ENCODE peak calls at places on chromosomes 1 and 21, in six cellular contexts. Y is endodermal cell, C is kidney, V is A673, H is heart right ventricle, F is IMR-90. B is an unnamed sample.

GRCh38 chr1:165886988-165887387 is 59.6 kb downstream of the UCK2 start:
- DNase-seq in C (no peak), F (no peak), V (no peak), Y (no peak), H (no peak), B (no peak)

GRCh38 chr1:59188413-59189213 is 108.3 kb upstream of the FGGY start:
- DNase-seq in C (no peak), Y (no peak), V (no peak), F (no peak), H (no peak), B (no peak)

GRCh38 chr1:30328100-30328370 is 395.4 kb downstream of the MATN1 start:
- DNase-seq in Y (peak; percentile 27), C (no peak), F (no peak), V (no peak), H (no peak), B (no peak)

GRCh38 chr1:24457866-24458265 is 42.3 kb downstream of the NIPAL3 start:
- DNase-seq in V (no peak), C (no peak), F (no peak), H (no peak), Y (peak; percentile 19), B (no peak)

GRCh38 chr1:55310517-55310927 is 95.4 kb upstream of the USP24 start:
- DNase-seq in H (no peak), F (peak; percentile 100), Y (peak; percentile 32), V (peak; percentile 54), C (no peak), B (peak; percentile 97)

GRCh38 chr1:26408604-26409003 is 2.0 kb upstream of the LIN28A start:
- DNase-seq in V (peak; percentile 76), C (peak; percentile 87), H (peak; percentile 72), Y (peak; percentile 97), F (peak; percentile 71), B (peak; percentile 83)

GRCh38 chr1:98403981-98404380 is 257.5 kb upstream of the SNX7 start:
- DNase-seq in V (no peak), C (no peak), Y (no peak), H (no peak), F (no peak), B (no peak)

GRCh38 chr1:19799877-19800804 is at the start of gene TMCO4:
- DNase-seq in C (peak; percentile 89), V (peak; percentile 72), Y (peak; percentile 72), F (peak; percentile 88), H (peak; percentile 56), B (peak; percentile 72)

GRCh38 chr1:156599811-156600210 is 1.5 kb downstream of the GPATCH4 start:
- DNase-seq in V (peak; percentile 41), H (no peak), C (no peak), Y (no peak), F (no peak), B (no peak)

GRCh38 chr1:89575207-89575606 is 50.6 kb downstream of the LRRC8B start:
- DNase-seq in V (no peak), F (no peak), H (no peak), C (no peak), Y (no peak), B (no peak)

GRCh38 chr1:230972855-230973271 is 5.8 kb downstream of the TTC13 start:
- DNase-seq in V (no peak), Y (no peak), H (no peak), C (no peak), F (peak; percentile 13), B (no peak)

GRCh38 chr21:43816611-43817071 is 27.3 kb downstream of the RRP1 start:
- DNase-seq in C (peak; percentile 73), F (no peak), V (no peak), H (no peak), Y (peak; percentile 65), B (no peak)

GRCh38 chr1:31633117-31633516 is 11.6 kb downstream of the PEF1 start:
- DNase-seq in V (peak; percentile 26), H (no peak), C (no peak), F (no peak), Y (peak; percentile 90), B (peak; percentile 18)
- TF ChIP-seq CTCF in V (peak; percentile 54), H (peak; percentile 47), C (no peak), F (peak; percentile 40), Y (peak; percentile 80), B (peak; percentile 49)

GRCh38 chr1:5813480-5813879 is 178.7 kb downstream of the NPHP4 start:
- DNase-seq in C (no peak), Y (no peak), H (no peak), V (no peak), F (no peak), B (no peak)
- H3K4me1 ChIP-seq in C (no peaks in the 10 kb centered on the region), Y (no peaks in the 10 kb centered on the region), H (no peaks in the 10 kb centered on the region), V (no peaks in the 10 kb centered on the region), F (no peaks in the 10 kb centered on the region), B (no peaks in the 10 kb centered on the region)

DNA sequence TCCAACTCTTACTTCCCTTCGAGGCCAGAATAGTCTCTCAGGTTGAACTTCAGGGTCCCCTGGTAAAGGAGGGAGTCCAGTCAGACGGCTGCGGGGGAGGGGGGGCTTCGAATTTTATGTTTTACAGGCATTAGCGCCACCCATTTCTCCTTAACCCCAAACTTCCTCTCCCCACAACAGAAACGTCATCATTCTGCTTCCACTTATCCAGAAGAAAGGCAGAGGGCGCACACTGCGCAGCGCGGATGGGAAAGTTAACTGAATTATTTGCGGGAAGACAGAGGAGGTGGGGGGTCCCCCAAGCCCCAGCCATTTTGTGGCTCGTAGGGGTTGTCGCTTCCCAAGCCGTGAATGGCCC is 529 bp upstream of the PRMT2 start:
- DNase-seq in Y (no peak), H (no peak), F (peak; percentile 87), C (no peak), V (peak; percentile 92), B (peak; percentile 92)
- TF ChIP-seq CTCF in Y (peak; percentile 30), H (peak; percentile 35), F (peak; percentile 34), C (peak; percentile 26), V (peak; percentile 39), B (peak; percentile 36)

DNA sequence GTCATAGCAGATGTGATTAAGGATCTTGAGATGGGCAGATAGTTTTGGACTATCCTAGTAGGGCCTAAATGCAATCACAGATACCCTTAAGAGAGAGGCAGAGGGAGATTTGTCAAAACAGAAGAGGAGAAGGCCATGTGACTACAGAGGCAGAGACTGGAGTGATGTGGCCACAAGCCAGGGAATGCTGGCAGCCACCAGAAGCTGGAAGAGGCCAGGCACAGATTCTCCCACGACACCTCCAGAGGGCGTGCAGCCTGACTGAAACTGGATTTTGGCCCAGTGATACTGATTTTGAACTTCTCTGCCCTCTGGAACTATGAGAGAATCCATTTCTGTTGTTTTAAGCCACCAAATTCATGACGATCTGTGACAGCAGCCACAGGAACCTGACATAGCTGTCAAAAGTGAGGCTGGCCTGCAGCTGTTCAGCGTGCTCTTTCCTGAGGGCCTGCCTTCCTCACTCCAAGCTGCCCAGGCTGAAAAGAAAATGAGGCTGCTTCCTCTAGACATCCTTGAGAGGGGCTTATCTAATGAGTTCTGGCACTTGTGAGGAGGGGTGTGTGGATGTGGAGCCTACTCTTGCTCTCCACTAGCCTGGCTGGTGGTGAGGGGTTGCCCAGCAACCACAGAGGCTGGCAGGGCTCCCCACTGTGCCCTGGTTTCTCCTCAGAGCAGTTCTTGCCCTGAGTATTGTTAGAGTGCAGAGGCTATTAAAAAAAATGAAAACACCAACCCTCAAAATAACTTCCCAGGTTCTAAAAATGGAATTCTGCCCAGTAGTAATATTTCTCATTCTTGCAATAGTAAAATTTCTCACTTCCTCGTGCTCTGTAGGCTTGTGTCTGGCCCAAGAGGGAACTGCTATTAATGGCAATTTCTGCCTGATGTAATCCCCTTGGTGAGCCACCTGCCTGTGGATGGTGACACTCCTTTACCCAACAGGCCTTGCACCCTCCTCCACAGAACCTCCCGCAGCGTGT is 52.4 kb upstream of the EPS8L3 start:
- DNase-seq in Y (peak; percentile 32), C (no peak), H (no peak), V (no peak), F (no peak), B (peak; percentile 32)
- H3K4me1 ChIP-seq in Y (no peaks in the 10 kb centered on the region), C (peaks cover 8% of the 10 kb centered on the region), H (peaks cover 16% of the 10 kb centered on the region), V (no peaks in the 10 kb centered on the region), F (peaks cover 5% of the 10 kb centered on the region), B (no peaks in the 10 kb centered on the region)

GRCh38 chr1:184596950-184597651 is 157.6 kb downstream of the EDEM3 start:
- DNase-seq in H (no peak), F (no peak), Y (peak; percentile 57), C (no peak), V (no peak), B (no peak)
- TF ChIP-seq CTCF in H (no peak), F (no peak), Y (peak; percentile 75), C (no peak), V (peak; percentile 15), B (no peak)

GRCh38 chr1:66300280-66300973 is 233.5 kb upstream of the SGIP1 start:
- DNase-seq in V (no peak), C (no peak), F (no peak), Y (no peak), H (no peak), B (no peak)
- H3K4me1 ChIP-seq in V (no peaks in the 10 kb centered on the region), C (no peaks in the 10 kb centered on the region), F (no peaks in the 10 kb centered on the region), Y (peaks cover 5% of the 10 kb centered on the region), H (peaks cover 5% of the 10 kb centered on the region), B (no peaks in the 10 kb centered on the region)